ENCODE peak calls at places on chromosomes 2 and 18, in four cellular contexts. One of them, this sample, is unnamed.

GRCh38 chr2:207121784-207122183 is 44.0 kb downstream of the KLF7 start:
- DNase-seq in nephron progenitor cell: no peak
- DNase-seq in RWPE1: peak; percentile 54
- DNase-seq in CD8-positive, alpha-beta memory T cell: no peak
- DNase-seq in this sample: no peak

GRCh38 chr2:10467401-10467800 is 19.3 kb upstream of the ODC1 start:
- DNase-seq in RWPE1: no peak
- DNase-seq in CD8-positive, alpha-beta memory T cell: no peak
- DNase-seq in nephron progenitor cell: no peak
- DNase-seq in this sample: no peak

GRCh38 chr2:239168575-239168974 is 232.2 kb downstream of the HDAC4 start:
- DNase-seq in RWPE1: no peak
- DNase-seq in nephron progenitor cell: no peak
- DNase-seq in CD8-positive, alpha-beta memory T cell: peak; percentile 42
- DNase-seq in this sample: no peak

GRCh38 chr2:70089220-70089945 is 2.1 kb downstream of the PCBP1 start:
- DNase-seq in CD8-positive, alpha-beta memory T cell: no peak
- DNase-seq in RWPE1: no peak
- DNase-seq in nephron progenitor cell: peak; percentile 21
- DNase-seq in this sample: peak; percentile 89

GRCh38 chr2:128685841-128686497 is 367.3 kb upstream of the HS6ST1 start:
- DNase-seq in nephron progenitor cell: no peak
- DNase-seq in CD8-positive, alpha-beta memory T cell: no peak
- DNase-seq in RWPE1: no peak
- DNase-seq in this sample: no peak

GRCh38 chr2:75606851-75607798 is 39.5 kb upstream of the MRPL19 start:
- DNase-seq in RWPE1: no peak
- DNase-seq in nephron progenitor cell: no peak
- DNase-seq in CD8-positive, alpha-beta memory T cell: no peak
- DNase-seq in this sample: no peak

GRCh38 chr2:54106631-54107454 is 8.6 kb upstream of the ACYP2 start:
- DNase-seq in nephron progenitor cell: peak; percentile 22
- DNase-seq in RWPE1: peak; percentile 52
- DNase-seq in CD8-positive, alpha-beta memory T cell: peak; percentile 54
- DNase-seq in this sample: peak; percentile 10

GRCh38 chr2:233938676-233939370 is 21.6 kb downstream of the TRPM8 start:
- DNase-seq in CD8-positive, alpha-beta memory T cell: no peak
- DNase-seq in nephron progenitor cell: peak; percentile 20
- DNase-seq in RWPE1: no peak
- DNase-seq in this sample: no peak

GRCh38 chr2:239715606-239716005 is 309.5 kb downstream of the NDUFA10 start:
- DNase-seq in nephron progenitor cell: no peak
- DNase-seq in CD8-positive, alpha-beta memory T cell: no peak
- DNase-seq in RWPE1: no peak
- DNase-seq in this sample: no peak

GRCh38 chr18:47249602-47250001 is 1.9 kb downstream of the SKOR2 start:
- DNase-seq in CD8-positive, alpha-beta memory T cell: no peak
- DNase-seq in RWPE1: no peak
- DNase-seq in nephron progenitor cell: no peak
- DNase-seq in this sample: no peak

GRCh38 chr2:211331736-211332135 is 775.3 kb downstream of the CPS1 start:
- DNase-seq in CD8-positive, alpha-beta memory T cell: no peak
- DNase-seq in nephron progenitor cell: no peak
- DNase-seq in RWPE1: no peak
- DNase-seq in this sample: no peak

GRCh38 chr2:20897047-20897446 is 74.1 kb upstream of the LDAH start:
- DNase-seq in nephron progenitor cell: no peak
- DNase-seq in CD8-positive, alpha-beta memory T cell: no peak
- DNase-seq in RWPE1: no peak
- DNase-seq in this sample: no peak

GRCh38 chr2:3780477-3781402 is 77.4 kb downstream of the DCDC2C start:
- DNase-seq in nephron progenitor cell: peak; percentile 67
- DNase-seq in CD8-positive, alpha-beta memory T cell: no peak
- DNase-seq in RWPE1: peak; percentile 24
- DNase-seq in this sample: peak; percentile 59

GRCh38 chr2:150125708-150126107 is 361.8 kb downstream of the RND3 start:
- DNase-seq in CD8-positive, alpha-beta memory T cell: no peak
- DNase-seq in nephron progenitor cell: peak; percentile 14
- DNase-seq in RWPE1: no peak
- DNase-seq in this sample: no peak

GRCh38 chr18:72107647-72108046 is 436.5 kb downstream of the CBLN2 start:
- DNase-seq in nephron progenitor cell: no peak
- DNase-seq in RWPE1: no peak
- DNase-seq in CD8-positive, alpha-beta memory T cell: no peak
- DNase-seq in this sample: no peak

GRCh38 chr2:237177052-237177451 is 91.4 kb downstream of the COPS8 start:
- DNase-seq in nephron progenitor cell: no peak
- DNase-seq in CD8-positive, alpha-beta memory T cell: no peak
- DNase-seq in RWPE1: no peak
- DNase-seq in this sample: no peak

GRCh38 chr2:85681354-85681728 is 12.8 kb upstream of the GNLY start:
- DNase-seq in nephron progenitor cell: no peak
- DNase-seq in CD8-positive, alpha-beta memory T cell: no peak
- DNase-seq in RWPE1: no peak
- DNase-seq in this sample: no peak

GRCh38 chr2:118050386-118050785 is 36.5 kb upstream of the CCDC93 start:
- DNase-seq in nephron progenitor cell: no peak
- DNase-seq in CD8-positive, alpha-beta memory T cell: no peak
- DNase-seq in RWPE1: no peak
- DNase-seq in this sample: no peak

GRCh38 chr2:239768031-239768800 is 256.9 kb downstream of the NDUFA10 start:
- DNase-seq in nephron progenitor cell: no peak
- DNase-seq in CD8-positive, alpha-beta memory T cell: peak; percentile 36
- DNase-seq in RWPE1: no peak
- DNase-seq in this sample: no peak

GRCh38 chr2:176177580-176178270 is 10.7 kb upstream of the HOXD1 start:
- DNase-seq in nephron progenitor cell: no peak
- DNase-seq in CD8-positive, alpha-beta memory T cell: no peak
- DNase-seq in RWPE1: peak; percentile 67
- DNase-seq in this sample: peak; percentile 28

GRCh38 chr18:75214766-75215515 is 4.3 kb downstream of the TSHZ1 start:
- DNase-seq in nephron progenitor cell: no peak
- DNase-seq in CD8-positive, alpha-beta memory T cell: no peak
- DNase-seq in RWPE1: no peak
- DNase-seq in this sample: no peak

GRCh38 chr18:79570266-79571201 is 109.1 kb upstream of the CTDP1 start:
- DNase-seq in CD8-positive, alpha-beta memory T cell: peak; percentile 41
- DNase-seq in RWPE1: peak; percentile 90
- DNase-seq in nephron progenitor cell: no peak
- DNase-seq in this sample: no peak

GRCh38 chr2:118557791-118558190 is 289.7 kb downstream of the EN1 start:
- DNase-seq in nephron progenitor cell: no peak
- DNase-seq in RWPE1: no peak
- DNase-seq in CD8-positive, alpha-beta memory T cell: no peak
- DNase-seq in this sample: no peak

GRCh38 chr2:230961091-230961491 is 34.8 kb upstream of the SPATA3 start:
- DNase-seq in nephron progenitor cell: no peak
- DNase-seq in RWPE1: no peak
- DNase-seq in CD8-positive, alpha-beta memory T cell: no peak
- DNase-seq in this sample: no peak

GRCh38 chr2:28926837-28927236 is 32.4 kb downstream of the WDR43 start:
- DNase-seq in RWPE1: no peak
- DNase-seq in CD8-positive, alpha-beta memory T cell: no peak
- DNase-seq in nephron progenitor cell: no peak
- DNase-seq in this sample: no peak

GRCh38 chr2:38301340-38301968 is 75.6 kb downstream of the ATL2 start:
- DNase-seq in RWPE1: no peak
- DNase-seq in CD8-positive, alpha-beta memory T cell: no peak
- DNase-seq in nephron progenitor cell: no peak
- DNase-seq in this sample: no peak

GRCh38 chr2:225725726-225726125 is 326.2 kb downstream of the NYAP2 start:
- DNase-seq in RWPE1: no peak
- DNase-seq in CD8-positive, alpha-beta memory T cell: no peak
- DNase-seq in nephron progenitor cell: no peak
- DNase-seq in this sample: peak; percentile 1

GRCh38 chr2:36461039-36461681 is 105.6 kb downstream of the CRIM1 start:
- DNase-seq in nephron progenitor cell: no peak
- DNase-seq in CD8-positive, alpha-beta memory T cell: no peak
- DNase-seq in RWPE1: peak; percentile 66
- DNase-seq in this sample: no peak

GRCh38 chr2:69168144-69168813 is 155.3 kb downstream of the ANTXR1 start:
- DNase-seq in CD8-positive, alpha-beta memory T cell: no peak
- DNase-seq in RWPE1: no peak
- DNase-seq in nephron progenitor cell: no peak
- DNase-seq in this sample: no peak

GRCh38 chr2:148023861-148024260 is 3.0 kb downstream of the MBD5 start:
- DNase-seq in RWPE1: no peak
- DNase-seq in CD8-positive, alpha-beta memory T cell: no peak
- DNase-seq in nephron progenitor cell: no peak
- DNase-seq in this sample: no peak

GRCh38 chr2:210546424-210547223 is 9.8 kb upstream of the CPS1 start:
- DNase-seq in RWPE1: no peak
- DNase-seq in CD8-positive, alpha-beta memory T cell: no peak
- DNase-seq in nephron progenitor cell: no peak
- DNase-seq in this sample: no peak

GRCh38 chr18:52200406-52200805 is 139.6 kb upstream of the DCC start:
- DNase-seq in nephron progenitor cell: no peak
- DNase-seq in RWPE1: peak; percentile 6
- DNase-seq in CD8-positive, alpha-beta memory T cell: no peak
- DNase-seq in this sample: peak; percentile 0

GRCh38 chr18:38297910-38298309 is 732.3 kb upstream of the CELF4 start:
- DNase-seq in RWPE1: no peak
- DNase-seq in nephron progenitor cell: no peak
- DNase-seq in CD8-positive, alpha-beta memory T cell: no peak
- DNase-seq in this sample: no peak

GRCh38 chr2:42008241-42008911 is 39.4 kb upstream of the PKDCC start:
- DNase-seq in CD8-positive, alpha-beta memory T cell: no peak
- DNase-seq in RWPE1: no peak
- DNase-seq in nephron progenitor cell: no peak
- DNase-seq in this sample: no peak

GRCh38 chr18:23936371-23936958 is 78.1 kb upstream of the TTC39C start:
- DNase-seq in nephron progenitor cell: no peak
- DNase-seq in RWPE1: no peak
- DNase-seq in CD8-positive, alpha-beta memory T cell: no peak
- DNase-seq in this sample: no peak

GRCh38 chr18:68263481-68263880 is 451.4 kb downstream of the TMX3 start:
- DNase-seq in nephron progenitor cell: no peak
- DNase-seq in CD8-positive, alpha-beta memory T cell: no peak
- DNase-seq in RWPE1: peak; percentile 5
- DNase-seq in this sample: no peak

This sample was measured in NCI-H2029 treated with DMSO at 0.1 percent for 48 hours.